ENCODE peak calls at places on chromosomes 6 and 20, in ten cellular contexts. W, N, I, F, T, V, K, B, Q and E are unnamed samples.

GRCh38 chr6:68826501-68826900 is 191.4 kb downstream of the ADGRB3 start:
- DNase-seq in W (no peak), N (no peak), I (no peak), F (no peak), T (no peak), V (peak), K (no peak), B (no peak), Q (no peak), E (no peak)

GRCh38 chr20:33437141-33437911 is 6.2 kb downstream of the SNTA1 start:
- DNase-seq in W (no peak), N (no peak), I (no peak), F (no peak), T (no peak), V (no peak), K (no peak), B (no peak), Q (no peak), E (no peak)

GRCh38 chr6:37539706-37540352 is 40.1 kb upstream of the CCDC167 start:
- DNase-seq in W (no peak), N (no peak), I (no peak), F (no peak), T (no peak), V (no peak), K (no peak), B (no peak), Q (no peak), E (no peak)

GRCh38 chr20:46213946-46214830 is 94.1 kb downstream of the CDH22 start:
- DNase-seq in W (no peak), N (peak), I (no peak), F (no peak), T (no peak), V (no peak), K (no peak), B (no peak), Q (no peak), E (no peak)

GRCh38 chr6:146543211-146543939 is at the start of gene RAB32:
- DNase-seq in W (peak), N (peak), I (peak), F (no peak), T (peak), V (no peak), K (peak), B (peak), Q (peak), E (no peak)

GRCh38 chr20:25070821-25071473 is 11.0 kb downstream of the VSX1 start:
- DNase-seq in W (no peak), N (no peak), I (no peak), F (no peak), T (no peak), V (no peak), K (peak), B (peak), Q (no peak), E (no peak)

GRCh38 chr6:11729083-11729482 is 49.5 kb downstream of the ADTRP start:
- DNase-seq in W (no peak), N (no peak), I (peak), F (no peak), T (no peak), V (no peak), K (peak), B (no peak), Q (no peak), E (no peak)

GRCh38 chr6:15268130-15268908 is 22.4 kb downstream of the JARID2 start:
- DNase-seq in W (no peak), N (no peak), I (no peak), F (no peak), T (no peak), V (no peak), K (no peak), B (no peak), Q (no peak), E (no peak)

GRCh38 chr20:33433465-33433864 is 10.1 kb downstream of the SNTA1 start:
- DNase-seq in W (no peak), N (no peak), I (no peak), F (no peak), T (no peak), V (no peak), K (no peak), B (no peak), Q (no peak), E (no peak)

GRCh38 chr6:158867381-158868121 is 48.4 kb upstream of the EZR start:
- DNase-seq in W (no peak), N (no peak), I (no peak), F (no peak), T (no peak), V (no peak), K (no peak), B (no peak), Q (no peak), E (no peak)

GRCh38 chr20:35395728-35396127 is 16.0 kb downstream of the UQCC1 start:
- DNase-seq in W (no peak), N (no peak), I (no peak), F (no peak), T (no peak), V (no peak), K (no peak), B (no peak), Q (no peak), E (no peak)

GRCh38 chr6:104954091-104954797 is 2.7 kb upstream of the LIN28B start:
- DNase-seq in W (no peak), N (no peak), I (no peak), F (no peak), T (no peak), V (no peak), K (no peak), B (no peak), Q (no peak), E (no peak)

GRCh38 chr6:140138311-140138994 is 764.0 kb upstream of the CITED2 start:
- DNase-seq in W (no peak), N (no peak), I (no peak), F (no peak), T (no peak), V (no peak), K (no peak), B (no peak), Q (no peak), E (no peak)

GRCh38 chr6:118387921-118388701 is 160.0 kb upstream of the PLN start:
- DNase-seq in W (no peak), N (peak), I (no peak), F (no peak), T (no peak), V (no peak), K (no peak), B (no peak), Q (no peak), E (no peak)

GRCh38 chr6:72464791-72465691 is 156.8 kb upstream of the KCNQ5 start:
- DNase-seq in W (no peak), N (peak), I (no peak), F (no peak), T (no peak), V (no peak), K (no peak), B (no peak), Q (no peak), E (no peak)

GRCh38 chr6:142537612-142538478 is 236.0 kb downstream of the ADGRG6 start:
- DNase-seq in W (no peak), N (no peak), I (peak), F (no peak), T (peak), V (no peak), K (no peak), B (no peak), Q (no peak), E (no peak)

GRCh38 chr6:135796884-135797283 is 54.6 kb upstream of the PDE7B start:
- DNase-seq in W (no peak), N (no peak), I (no peak), F (no peak), T (no peak), V (no peak), K (no peak), B (no peak), Q (no peak), E (no peak)

GRCh38 chr20:46631212-46631869 is 19.9 kb downstream of the SLC13A3 start:
- DNase-seq in W (no peak), N (peak), I (no peak), F (no peak), T (peak), V (no peak), K (no peak), B (no peak), Q (no peak), E (no peak)

GRCh38 chr20:36330091-36330490 is 24.0 kb downstream of the DLGAP4 start:
- DNase-seq in W (no peak), N (no peak), I (no peak), F (no peak), T (no peak), V (no peak), K (no peak), B (no peak), Q (no peak), E (no peak)

GRCh38 chr6:139161169-139161568 is 26.3 kb downstream of the HECA start:
- DNase-seq in W (no peak), N (peak), I (peak), F (peak), T (no peak), V (peak), K (no peak), B (no peak), Q (no peak), E (no peak)

GRCh38 chr6:144217264-144217663 is 66.9 kb downstream of the STX11 start:
- DNase-seq in W (no peak), N (no peak), I (no peak), F (no peak), T (no peak), V (no peak), K (no peak), B (no peak), Q (no peak), E (no peak)

GRCh38 chr6:98941319-98941718 is 6.4 kb downstream of the FBXL4 start:
- DNase-seq in W (no peak), N (no peak), I (no peak), F (no peak), T (no peak), V (no peak), K (no peak), B (no peak), Q (no peak), E (no peak)

GRCh38 chr6:17397764-17398194 is 4.4 kb downstream of the CAP2 start:
- DNase-seq in W (no peak), N (no peak), I (no peak), F (no peak), T (no peak), V (no peak), K (no peak), B (no peak), Q (no peak), E (no peak)